ENCODE peak calls at places on chromosomes 11 and 22, in nine cellular contexts. X is NCI-H460; Z is stimulated activated CD4-positive, alpha-beta T cell treated with anti-CD3 and anti-CD28 coated beads, Interleukin-2, amount 100 ng/mL, for 48 hours; Y is mesenteric fat pad; V is stomach; G is GM23248; K is D341Med; L is IMR-90; E is NCI-H446 treated with DMSO at 0.1 percent for 48 hours. F is an unnamed sample.

GRCh38 chr11:128289048-128289447 is 298.3 kb downstream of the ETS1 start:
- DNase-seq in X (no peak), Z (no peak), Y (no peak), V (no peak), G (no peak), K (no peak), L (no peak), E (no peak), F (peak)

GRCh38 chr11:76124905-76125566 is 81.3 kb downstream of the WNT11 start:
- DNase-seq in X (no peak), Z (no peak), Y (no peak), V (no peak), G (no peak), K (no peak), L (no peak), E (no peak), F (no peak)

GRCh38 chr11:67285541-67286498 is 3.3 kb upstream of the ANKRD13D start:
- DNase-seq in X (no peak), Z (no peak), Y (no peak), V (no peak), G (no peak), K (no peak), L (no peak), E (no peak), F (no peak)

GRCh38 chr11:86449993-86450629 is 75.4 kb downstream of the CCDC81 start:
- DNase-seq in X (no peak), Z (no peak), Y (no peak), V (no peak), G (no peak), K (no peak), L (no peak), E (no peak), F (no peak)

GRCh38 chr11:76962583-76963416 is 71.4 kb upstream of the B3GNT6 start:
- DNase-seq in X (no peak), Z (no peak), Y (no peak), V (peak), G (no peak), K (no peak), L (no peak), E (no peak), F (no peak)

GRCh38 chr11:118845369-118845768 is 38.3 kb upstream of the CXCR5 start:
- DNase-seq in X (no peak), Z (no peak), Y (no peak), V (no peak), G (peak), K (no peak), L (peak), E (no peak), F (no peak)

GRCh38 chr22:19530751-19531150 is 6.5 kb upstream of the CLDN5 start:
- DNase-seq in X (no peak), Z (no peak), Y (peak), V (no peak), G (no peak), K (no peak), L (no peak), E (no peak), F (no peak)

GRCh38 chr11:119602745-119603373 is 126.1 kb downstream of the NECTIN1 start:
- DNase-seq in X (no peak), Z (no peak), Y (no peak), V (no peak), G (no peak), K (no peak), L (no peak), E (no peak), F (no peak)

GRCh38 chr11:82906236-82906635 is 4.7 kb downstream of the DDIAS start:
- DNase-seq in X (peak), Z (no peak), Y (no peak), V (no peak), G (peak), K (no peak), L (peak), E (peak), F (no peak)

GRCh38 chr11:64400096-64400495 is 41.1 kb downstream of the RPS6KA4 start:
- DNase-seq in X (no peak), Z (no peak), Y (no peak), V (peak), G (peak), K (no peak), L (no peak), E (no peak), F (no peak)

GRCh38 chr11:128389461-128389976 is 197.8 kb downstream of the ETS1 start:
- DNase-seq in X (no peak), Z (no peak), Y (no peak), V (no peak), G (no peak), K (no peak), L (no peak), E (no peak), F (no peak)

GRCh38 chr11:88338223-88338661 is 706 bp upstream of the CTSC start:
- DNase-seq in X (peak), Z (peak), Y (no peak), V (peak), G (peak), K (peak), L (peak), E (no peak), F (peak)

GRCh38 chr22:47835726-47836125 is 1073.3 kb downstream of the TBC1D22A start:
- DNase-seq in X (no peak), Z (no peak), Y (no peak), V (no peak), G (peak), K (no peak), L (peak), E (no peak), F (no peak)

F was measured in activated CD4-positive, alpha-beta memory T cell treated with anti-CD3 and anti-CD28 coated beads, Interleukin-2, amount 10 ng/mL, durations not matched to agents 7 days and 5 days.